ENCODE peak calls at places on chromosomes 7 and 10, in ten cellular contexts. G is pancreas; M is astrocyte of the spinal cord; C is Peyer's patch; J is MM.1S; E is uterus; W is HFF-Myc; H is CD8-positive, alpha-beta T cell; S is DND-41; I is tibial nerve. F is an unnamed sample.

GRCh38 chr7:69232445-69233376 is 365.6 kb upstream of the AUTS2 start:
- DNase-seq in G (no peak), M (no peak), C (no peak), J (no peak), E (no peak), W (no peak), H (no peak), S (no peak), I (no peak), F (no peak)

GRCh38 chr10:421170-421569 is 268.3 kb downstream of the DIP2C start:
- DNase-seq in G (no peak), M (no peak), C (no peak), J (no peak), E (no peak), W (no peak), H (no peak), S (no peak), I (no peak), F (no peak)

GRCh38 chr7:91875851-91876250 is 4.7 kb downstream of the MTERF1 start:
- DNase-seq in G (no peak), M (no peak), C (no peak), J (no peak), E (no peak), W (no peak), H (no peak), S (no peak), I (no peak), F (no peak)

GRCh38 chr10:105973252-105973877 is 1191.1 kb downstream of the SORCS1 start:
- DNase-seq in G (no peak), M (no peak), C (no peak), J (no peak), E (no peak), W (no peak), H (no peak), S (no peak), I (no peak), F (no peak)

GRCh38 chr7:87148332-87148955 is 3.8 kb upstream of the DMTF1 start:
- DNase-seq in G (no peak), M (peak; percentile 36), C (no peak), J (peak; percentile 31), E (no peak), W (no peak), H (no peak), S (no peak), I (no peak), F (no peak)

GRCh38 chr7:70703785-70704184 is 428.2 kb upstream of the GALNT17 start:
- DNase-seq in G (no peak), M (no peak), C (no peak), J (no peak), E (no peak), W (no peak), H (no peak), S (no peak), I (no peak), F (no peak)

GRCh38 chr10:7808686-7809267 is 9.5 kb upstream of the TAF3 start:
- DNase-seq in G (no peak), M (no peak), C (no peak), J (no peak), E (no peak), W (no peak), H (no peak), S (no peak), I (no peak), F (no peak)

GRCh38 chr10:73253226-73253557 is 748 bp upstream of the MRPS16 start:
- DNase-seq in G (no peak), M (no peak), C (no peak), J (peak; percentile 48), E (no peak), W (no peak), H (no peak), S (no peak), I (no peak), F (no peak)

GRCh38 chr7:148255333-148255732 is 335.2 kb upstream of the C7orf33 start:
- DNase-seq in G (no peak), M (peak; percentile 5), C (no peak), J (peak; percentile 50), E (no peak), W (no peak), H (no peak), S (no peak), I (no peak), F (no peak)

DNA sequence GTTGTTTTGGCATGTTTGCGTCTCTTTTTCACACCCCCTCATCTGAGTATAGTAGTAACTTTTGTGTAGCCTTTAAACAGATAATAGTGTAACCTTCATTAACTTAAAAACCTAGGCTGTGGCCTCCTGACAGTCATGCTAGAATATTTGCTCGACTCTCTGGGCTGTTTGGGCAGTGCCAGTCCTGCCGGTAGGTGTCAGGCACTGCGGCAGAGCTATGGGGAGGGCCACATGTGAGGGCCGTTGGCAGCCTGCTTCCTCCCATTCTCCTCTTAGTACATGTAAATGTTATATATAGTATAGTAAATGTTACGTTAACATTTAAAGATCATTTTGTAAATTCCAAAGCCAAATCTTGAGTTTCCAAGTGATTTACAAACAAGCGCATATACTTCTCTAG is 26.1 kb downstream of the BCCIP start:
- DNase-seq in G (no peak), M (no peak), C (no peak), J (no peak), E (no peak), W (no peak), H (no peak), S (no peak), I (no peak), F (no peak)
- H3K4me3 ChIP-seq in G (no peak overlapping the region), M (no peak overlapping the region), C (no peak overlapping the region), J (no peak overlapping the region), E (no peak overlapping the region), W (no peak overlapping the region), H (no peak overlapping the region), S (no peak overlapping the region), I (no peak overlapping the region), F (no peak overlapping the region)

DNA sequence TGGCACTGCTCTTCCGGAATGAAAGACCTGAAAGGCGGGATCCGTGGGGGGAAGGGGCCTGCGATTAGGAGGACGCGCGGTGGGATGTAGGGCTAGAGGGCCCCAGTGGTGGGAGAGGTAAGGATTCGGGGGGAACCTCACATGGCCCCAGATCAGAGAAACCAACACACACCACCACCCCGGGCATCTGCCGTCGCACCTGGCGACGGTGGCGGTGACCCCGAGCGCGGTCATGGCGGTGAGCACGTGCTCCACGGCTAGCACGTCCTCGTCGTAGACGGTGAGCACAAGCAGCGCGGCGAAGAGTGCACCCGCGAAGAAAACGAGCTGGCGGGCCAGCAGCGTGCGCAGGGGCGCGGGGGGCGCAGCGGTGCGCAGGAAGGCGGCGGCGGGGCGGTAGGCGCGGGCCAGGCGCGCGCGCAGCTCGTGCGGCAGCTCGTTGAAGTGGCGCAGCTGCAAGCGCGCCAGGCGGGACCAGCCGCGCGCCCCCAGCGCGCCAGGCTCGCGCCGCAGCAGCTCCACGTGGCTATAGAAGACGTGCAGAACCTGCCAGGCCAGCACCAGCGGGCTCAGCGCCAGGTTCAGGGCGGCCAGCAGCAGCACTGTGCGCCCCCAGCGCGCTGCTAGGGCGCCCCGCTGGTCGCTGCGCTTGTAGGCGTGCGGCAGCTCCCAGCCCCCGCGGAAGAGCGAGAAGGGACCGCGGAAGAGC is 5.7 kb downstream of the ATG9B start:
- DNase-seq in G (peak; percentile 67), M (peak; percentile 22), C (no peak), J (no peak), E (no peak), W (no peak), H (no peak), S (no peak), I (no peak), F (no peak)
- H3K4me3 ChIP-seq in G (no peak overlapping the region), M (no peak overlapping the region), C (peak overlapping the region; percentile 41), J (peak overlapping the region; percentile 29), E (peak overlapping the region; percentile 14), W (peak overlapping the region; percentile 22), H (peak overlapping the region; percentile 54), S (peak overlapping the region; percentile 57), I (no peak overlapping the region), F (peak overlapping the region; percentile 67)

DNA sequence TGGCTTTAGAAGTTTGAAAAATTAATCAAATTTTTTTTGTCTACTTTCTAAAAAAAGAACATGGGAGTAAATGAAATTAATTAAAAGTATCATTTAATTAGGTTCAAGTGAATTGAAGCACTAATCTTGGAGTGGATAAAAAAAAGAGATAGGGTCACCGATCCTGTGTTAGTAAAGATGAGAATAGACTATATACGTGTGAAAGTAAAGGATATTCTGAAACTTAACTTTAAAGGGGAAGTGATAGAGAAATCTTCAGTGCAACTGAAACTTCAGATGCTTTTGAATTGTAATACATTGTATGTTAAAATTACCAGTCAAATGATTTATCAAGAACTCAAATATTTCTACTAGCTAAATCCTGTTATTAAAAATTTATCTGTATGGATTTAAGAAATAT is 4.8 kb downstream of the NHLRC2 start:
- DNase-seq in G (no peak), M (no peak), C (no peak), J (no peak), E (no peak), W (no peak), H (no peak), S (no peak), I (no peak), F (no peak)
- H3K4me3 ChIP-seq in G (no peak overlapping the region), M (no peak overlapping the region), C (no peak overlapping the region), J (no peak overlapping the region), E (no peak overlapping the region), W (no peak overlapping the region), H (no peak overlapping the region), S (no peak overlapping the region), I (no peak overlapping the region), F (no peak overlapping the region)

DNA sequence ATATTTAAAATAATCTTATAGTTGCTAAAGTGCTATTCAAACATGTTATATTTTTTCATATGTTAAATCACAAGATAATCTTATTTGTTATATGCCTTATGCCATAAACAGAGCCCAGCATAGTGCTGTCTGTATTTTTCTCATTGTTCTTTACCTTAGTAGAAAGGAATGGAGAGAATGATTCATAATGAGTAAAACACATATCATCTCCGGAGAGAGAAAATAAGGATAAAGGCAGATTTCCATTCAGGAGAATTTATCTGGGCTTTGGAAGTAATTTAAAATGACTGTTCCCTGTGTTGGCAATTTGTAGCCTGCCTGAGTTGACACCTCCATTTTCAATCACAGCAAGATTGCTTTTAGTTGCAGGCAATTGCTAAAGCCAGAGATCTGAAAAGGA is 30.2 kb downstream of the CHN2 start:
- DNase-seq in G (no peak), M (peak; percentile 14), C (no peak), J (no peak), E (no peak), W (no peak), H (no peak), S (no peak), I (no peak), F (no peak)
- H3K4me3 ChIP-seq in G (no peak overlapping the region), M (no peak overlapping the region), C (no peak overlapping the region), J (no peak overlapping the region), E (no peak overlapping the region), W (no peak overlapping the region), H (no peak overlapping the region), S (no peak overlapping the region), I (no peak overlapping the region), F (no peak overlapping the region)

GRCh38 chr7:98286093-98286525 is 4.6 kb downstream of the BRI3 start:
- DNase-seq in G (peak; percentile 84), M (peak; percentile 29), C (peak; percentile 74), J (no peak), E (peak; percentile 73), W (no peak), H (no peak), S (no peak), I (peak; percentile 87), F (no peak)
- H3K4me3 ChIP-seq in G (peak overlapping the region; percentile 98), M (no peak overlapping the region), C (peak overlapping the region; percentile 99), J (no peak overlapping the region), E (no peak overlapping the region), W (peak overlapping the region; percentile 0), H (no peak overlapping the region), S (no peak overlapping the region), I (no peak overlapping the region), F (no peak overlapping the region)

F was measured in CD8-positive, alpha-beta memory T cell.